ENCODE peak calls at places on chromosomes 4 and X, in seven cellular contexts. One of them, this sample, is unnamed.

GRCh38 chr4:174314770-174315169 is 31.1 kb downstream of the CEP44 start:
- DNase-seq in MCF 10A: peak
- DNase-seq in mammary epithelial cell: peak
- DNase-seq in kidney epithelial cell: no peak
- DNase-seq in GM10248: no peak
- DNase-seq in choroid plexus epithelial cell: peak
- DNase-seq in endothelial cell: no peak
- DNase-seq in this sample: peak

GRCh38 chr4:174215936-174216699 is 67.3 kb downstream of the FBXO8 start:
- DNase-seq in MCF 10A: no peak
- DNase-seq in mammary epithelial cell: no peak
- DNase-seq in kidney epithelial cell: no peak
- DNase-seq in GM10248: no peak
- DNase-seq in choroid plexus epithelial cell: no peak
- DNase-seq in endothelial cell: no peak
- DNase-seq in this sample: no peak

GRCh38 chrX:69503228-69503834 is 795 bp upstream of the NALF2 start:
- DNase-seq in MCF 10A: no peak
- DNase-seq in mammary epithelial cell: no peak
- DNase-seq in kidney epithelial cell: no peak
- DNase-seq in GM10248: no peak
- DNase-seq in choroid plexus epithelial cell: no peak
- DNase-seq in endothelial cell: no peak
- DNase-seq in this sample: no peak

GRCh38 chrX:1576201-1577101 is 15.0 kb upstream of the AKAP17A start:
- DNase-seq in MCF 10A: no peak
- DNase-seq in mammary epithelial cell: no peak
- DNase-seq in kidney epithelial cell: no peak
- DNase-seq in GM10248: no peak
- DNase-seq in choroid plexus epithelial cell: no peak
- DNase-seq in endothelial cell: no peak
- DNase-seq in this sample: peak

GRCh38 chrX:53320543-53321215 is 39.3 kb upstream of the IQSEC2 start:
- DNase-seq in MCF 10A: no peak
- DNase-seq in mammary epithelial cell: no peak
- DNase-seq in kidney epithelial cell: no peak
- DNase-seq in GM10248: no peak
- DNase-seq in choroid plexus epithelial cell: no peak
- DNase-seq in endothelial cell: no peak
- DNase-seq in this sample: no peak

GRCh38 chrX:119417842-119418241 is 18.7 kb downstream of the SLC25A43 start:
- DNase-seq in MCF 10A: peak
- DNase-seq in mammary epithelial cell: no peak
- DNase-seq in kidney epithelial cell: no peak
- DNase-seq in GM10248: no peak
- DNase-seq in choroid plexus epithelial cell: peak
- DNase-seq in endothelial cell: no peak
- DNase-seq in this sample: no peak

GRCh38 chrX:3046253-3046909 is 5.1 kb downstream of the ARSF start:
- DNase-seq in MCF 10A: no peak
- DNase-seq in mammary epithelial cell: no peak
- DNase-seq in kidney epithelial cell: no peak
- DNase-seq in GM10248: no peak
- DNase-seq in choroid plexus epithelial cell: no peak
- DNase-seq in endothelial cell: no peak
- DNase-seq in this sample: peak

GRCh38 chrX:38806875-38807601 is 5.8 kb downstream of the MID1IP1 start:
- DNase-seq in MCF 10A: no peak
- DNase-seq in mammary epithelial cell: no peak
- DNase-seq in kidney epithelial cell: no peak
- DNase-seq in GM10248: no peak
- DNase-seq in choroid plexus epithelial cell: no peak
- DNase-seq in endothelial cell: no peak
- DNase-seq in this sample: no peak

GRCh38 chr4:8540072-8540471 is 40.1 kb upstream of the GPR78 start:
- DNase-seq in MCF 10A: no peak
- DNase-seq in mammary epithelial cell: no peak
- DNase-seq in kidney epithelial cell: no peak
- DNase-seq in GM10248: no peak
- DNase-seq in choroid plexus epithelial cell: no peak
- DNase-seq in endothelial cell: no peak
- DNase-seq in this sample: peak

GRCh38 chr4:41400296-41400695 is 137.7 kb upstream of the LIMCH1 start:
- DNase-seq in MCF 10A: no peak
- DNase-seq in mammary epithelial cell: no peak
- DNase-seq in kidney epithelial cell: no peak
- DNase-seq in GM10248: no peak
- DNase-seq in choroid plexus epithelial cell: peak
- DNase-seq in endothelial cell: no peak
- DNase-seq in this sample: no peak

GRCh38 chrX:119757979-119758681 is at the start of gene SOWAHD:
- DNase-seq in MCF 10A: peak
- DNase-seq in mammary epithelial cell: peak
- DNase-seq in kidney epithelial cell: no peak
- DNase-seq in GM10248: no peak
- DNase-seq in choroid plexus epithelial cell: no peak
- DNase-seq in endothelial cell: peak
- DNase-seq in this sample: peak

GRCh38 chr4:139619644-139620043 is 46.0 kb upstream of the MGST2 start:
- DNase-seq in MCF 10A: peak
- DNase-seq in mammary epithelial cell: peak
- DNase-seq in kidney epithelial cell: no peak
- DNase-seq in GM10248: peak
- DNase-seq in choroid plexus epithelial cell: peak
- DNase-seq in endothelial cell: no peak
- DNase-seq in this sample: no peak

GRCh38 chr4:175705407-175705806 is 106.7 kb downstream of the GPM6A start:
- DNase-seq in MCF 10A: peak
- DNase-seq in mammary epithelial cell: no peak
- DNase-seq in kidney epithelial cell: no peak
- DNase-seq in GM10248: no peak
- DNase-seq in choroid plexus epithelial cell: peak
- DNase-seq in endothelial cell: no peak
- DNase-seq in this sample: no peak

GRCh38 chr4:184274288-184274951 is 56.7 kb upstream of the ENPP6 start:
- DNase-seq in MCF 10A: no peak
- DNase-seq in mammary epithelial cell: no peak
- DNase-seq in kidney epithelial cell: no peak
- DNase-seq in GM10248: no peak
- DNase-seq in choroid plexus epithelial cell: no peak
- DNase-seq in endothelial cell: no peak
- DNase-seq in this sample: no peak

GRCh38 chr4:7146059-7146763 is 46.1 kb upstream of the SORCS2 start:
- DNase-seq in MCF 10A: no peak
- DNase-seq in mammary epithelial cell: no peak
- DNase-seq in kidney epithelial cell: no peak
- DNase-seq in GM10248: no peak
- DNase-seq in choroid plexus epithelial cell: no peak
- DNase-seq in endothelial cell: no peak
- DNase-seq in this sample: no peak

GRCh38 chrX:1392376-1393130 is 640 bp upstream of the SLC25A6 start:
- DNase-seq in MCF 10A: peak
- DNase-seq in mammary epithelial cell: peak
- DNase-seq in kidney epithelial cell: no peak
- DNase-seq in GM10248: peak
- DNase-seq in choroid plexus epithelial cell: peak
- DNase-seq in endothelial cell: peak
- DNase-seq in this sample: peak

GRCh38 chrX:74514384-74514783 is 93.1 kb downstream of the SLC16A2 start:
- DNase-seq in MCF 10A: peak
- DNase-seq in mammary epithelial cell: no peak
- DNase-seq in kidney epithelial cell: no peak
- DNase-seq in GM10248: no peak
- DNase-seq in choroid plexus epithelial cell: peak
- DNase-seq in endothelial cell: no peak
- DNase-seq in this sample: no peak

GRCh38 chrX:28586291-28586690 is 955 bp upstream of the IL1RAPL1 start:
- DNase-seq in MCF 10A: no peak
- DNase-seq in mammary epithelial cell: no peak
- DNase-seq in kidney epithelial cell: no peak
- DNase-seq in GM10248: no peak
- DNase-seq in choroid plexus epithelial cell: peak
- DNase-seq in endothelial cell: peak
- DNase-seq in this sample: no peak

GRCh38 chrX:119177278-119177677 is 49.7 kb upstream of the KIAA1210 start:
- DNase-seq in MCF 10A: no peak
- DNase-seq in mammary epithelial cell: no peak
- DNase-seq in kidney epithelial cell: no peak
- DNase-seq in GM10248: no peak
- DNase-seq in choroid plexus epithelial cell: no peak
- DNase-seq in endothelial cell: no peak
- DNase-seq in this sample: no peak

GRCh38 chrX:58025979-58026378 is 115.7 kb upstream of the ZXDA start:
- DNase-seq in MCF 10A: peak
- DNase-seq in mammary epithelial cell: peak
- DNase-seq in kidney epithelial cell: no peak
- DNase-seq in GM10248: peak
- DNase-seq in choroid plexus epithelial cell: peak
- DNase-seq in endothelial cell: no peak
- DNase-seq in this sample: peak

GRCh38 chr4:151804821-151805220 is 44.0 kb upstream of the GATB start:
- DNase-seq in MCF 10A: no peak
- DNase-seq in mammary epithelial cell: no peak
- DNase-seq in kidney epithelial cell: no peak
- DNase-seq in GM10248: no peak
- DNase-seq in choroid plexus epithelial cell: no peak
- DNase-seq in endothelial cell: no peak
- DNase-seq in this sample: no peak

GRCh38 chr4:151798678-151799416 is 38.0 kb upstream of the GATB start:
- DNase-seq in MCF 10A: no peak
- DNase-seq in mammary epithelial cell: no peak
- DNase-seq in kidney epithelial cell: no peak
- DNase-seq in GM10248: peak
- DNase-seq in choroid plexus epithelial cell: no peak
- DNase-seq in endothelial cell: no peak
- DNase-seq in this sample: no peak

GRCh38 chr4:151797853-151798252 is 37.0 kb upstream of the GATB start:
- DNase-seq in MCF 10A: no peak
- DNase-seq in mammary epithelial cell: no peak
- DNase-seq in kidney epithelial cell: no peak
- DNase-seq in GM10248: no peak
- DNase-seq in choroid plexus epithelial cell: no peak
- DNase-seq in endothelial cell: no peak
- DNase-seq in this sample: no peak

GRCh38 chr4:151799417-151800030 is 38.7 kb upstream of the GATB start:
- DNase-seq in MCF 10A: no peak
- DNase-seq in mammary epithelial cell: no peak
- DNase-seq in kidney epithelial cell: no peak
- DNase-seq in GM10248: no peak
- DNase-seq in choroid plexus epithelial cell: no peak
- DNase-seq in endothelial cell: no peak
- DNase-seq in this sample: no peak

GRCh38 chr4:151801547-151802516 is 41.0 kb upstream of the GATB start:
- DNase-seq in MCF 10A: peak
- DNase-seq in mammary epithelial cell: no peak
- DNase-seq in kidney epithelial cell: no peak
- DNase-seq in GM10248: peak
- DNase-seq in choroid plexus epithelial cell: peak
- DNase-seq in endothelial cell: peak
- DNase-seq in this sample: peak
- TF ChIP-seq CTCF in MCF 10A: peak
- TF ChIP-seq CTCF in mammary epithelial cell: peak
- TF ChIP-seq CTCF in kidney epithelial cell: peak
- TF ChIP-seq CTCF in GM10248: peak
- TF ChIP-seq CTCF in choroid plexus epithelial cell: peak
- TF ChIP-seq CTCF in endothelial cell: peak
- TF ChIP-seq CTCF in this sample: peak

DNA sequence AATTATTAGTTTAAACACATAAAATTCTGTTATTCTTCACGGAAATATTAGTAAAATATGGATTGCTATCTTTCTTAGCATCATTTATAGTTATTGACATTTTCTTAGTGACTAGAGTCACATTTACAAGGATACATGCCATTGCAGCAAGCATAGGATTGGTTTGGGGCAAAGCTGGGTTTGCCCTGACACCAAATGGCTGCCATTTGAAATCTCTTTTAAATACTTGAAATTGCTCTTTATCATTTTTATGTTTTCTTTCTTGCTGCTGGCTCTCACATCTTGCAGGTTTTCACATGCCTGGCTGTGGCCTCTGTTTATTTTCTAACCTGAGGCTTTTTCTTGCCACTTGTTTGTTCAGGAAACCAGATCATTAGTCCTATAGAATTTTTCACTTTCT is 39.9 kb downstream of the EGF start:
- DNase-seq in MCF 10A: no peak
- DNase-seq in mammary epithelial cell: no peak
- DNase-seq in kidney epithelial cell: no peak
- DNase-seq in GM10248: no peak
- DNase-seq in choroid plexus epithelial cell: no peak
- DNase-seq in endothelial cell: no peak
- DNase-seq in this sample: no peak
- TF ChIP-seq CTCF in MCF 10A: no peak
- TF ChIP-seq CTCF in mammary epithelial cell: no peak
- TF ChIP-seq CTCF in kidney epithelial cell: no peak
- TF ChIP-seq CTCF in GM10248: no peak
- TF ChIP-seq CTCF in choroid plexus epithelial cell: no peak
- TF ChIP-seq CTCF in endothelial cell: no peak
- TF ChIP-seq CTCF in this sample: no peak

DNA sequence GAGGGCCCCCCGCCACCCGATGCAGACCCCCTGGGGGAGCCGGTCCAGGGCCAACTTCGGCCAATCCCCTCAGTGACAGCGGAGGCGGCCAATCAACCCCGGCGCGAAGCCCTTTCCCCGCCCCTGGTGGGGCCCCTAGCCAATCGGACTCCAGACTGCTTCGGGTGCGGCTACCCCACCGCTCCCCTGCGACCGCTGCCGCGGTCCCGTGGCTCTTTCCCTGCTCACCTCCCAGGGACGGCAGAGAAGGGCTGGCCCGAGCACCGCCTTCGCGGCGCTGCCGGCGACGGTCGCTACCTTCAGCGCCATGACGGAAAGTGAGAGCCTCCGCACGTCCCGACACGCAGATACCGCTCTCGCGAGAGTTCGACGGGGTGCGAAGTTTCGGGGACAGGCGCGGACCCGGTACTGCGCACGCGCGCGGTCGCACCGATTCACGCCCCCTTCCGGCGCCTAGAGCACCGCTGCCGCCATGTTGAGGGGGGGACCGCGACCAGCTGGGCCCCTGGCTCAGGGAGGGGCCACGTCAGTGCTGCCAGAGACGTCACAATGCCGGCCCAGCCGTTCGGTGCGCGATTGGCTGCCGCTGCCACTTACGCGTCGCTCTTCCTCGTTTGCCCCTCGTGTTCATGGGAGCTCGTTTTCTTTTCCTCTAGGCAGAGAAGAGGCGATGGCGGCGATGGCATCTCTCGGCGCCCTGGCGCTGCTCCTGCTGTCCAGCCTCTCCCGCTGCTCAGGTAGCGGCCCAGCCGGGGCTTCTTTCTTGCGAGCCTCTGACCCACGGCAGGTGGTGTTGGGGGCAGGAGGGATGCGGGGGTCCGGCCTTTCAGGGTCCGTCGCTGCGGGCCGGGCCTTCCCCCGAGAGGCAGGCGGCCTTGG is at the start of the genes IDH3G and SSR4:
- DNase-seq in MCF 10A: peak
- DNase-seq in mammary epithelial cell: peak
- DNase-seq in kidney epithelial cell: peak
- DNase-seq in GM10248: peak
- DNase-seq in choroid plexus epithelial cell: peak
- DNase-seq in endothelial cell: peak
- DNase-seq in this sample: peak
- TF ChIP-seq CTCF in MCF 10A: no peak
- TF ChIP-seq CTCF in mammary epithelial cell: no peak
- TF ChIP-seq CTCF in kidney epithelial cell: no peak
- TF ChIP-seq CTCF in GM10248: no peak
- TF ChIP-seq CTCF in choroid plexus epithelial cell: peak
- TF ChIP-seq CTCF in endothelial cell: no peak
- TF ChIP-seq CTCF in this sample: no peak

GRCh38 chr4:1051472-1051871 is 40.0 kb downstream of the FGFRL1 start:
- DNase-seq in MCF 10A: no peak
- DNase-seq in mammary epithelial cell: no peak
- DNase-seq in kidney epithelial cell: no peak
- DNase-seq in GM10248: no peak
- DNase-seq in choroid plexus epithelial cell: no peak
- DNase-seq in endothelial cell: no peak
- DNase-seq in this sample: no peak
- TF ChIP-seq CTCF in MCF 10A: no peak
- TF ChIP-seq CTCF in mammary epithelial cell: no peak
- TF ChIP-seq CTCF in kidney epithelial cell: no peak
- TF ChIP-seq CTCF in GM10248: no peak
- TF ChIP-seq CTCF in choroid plexus epithelial cell: no peak
- TF ChIP-seq CTCF in endothelial cell: no peak
- TF ChIP-seq CTCF in this sample: no peak